ENCODE peak calls at places on chromosomes 2 and 18, in four cellular contexts. J is activated CD4-positive, CD25-positive, alpha-beta regulatory T cell treated with anti-CD3 and anti-CD28 coated beads, Interleukin-2, amount 50 U/mL, for 72 hours; Z is head of caudate nucleus; B is fibroblast of lung. I is an unnamed sample.

GRCh38 chr18:48039769-48040215 is 109.3 kb upstream of the SMAD2 start:
- DNase-seq in J (no peak), Z (no peak), B (no peak), I (no peak)

GRCh38 chr2:130787841-130788240 is 32.5 kb downstream of the AMER3 start:
- DNase-seq in J (no peak), Z (no peak), B (no peak), I (no peak)

GRCh38 chr2:152861349-152861942 is 143.0 kb downstream of the ARL6IP6 start:
- DNase-seq in J (no peak), Z (no peak), B (no peak), I (no peak)

GRCh38 chr18:9971313-9971920 is 57.6 kb downstream of the VAPA start:
- DNase-seq in J (peak; percentile 63), Z (peak; percentile 38), B (peak; percentile 58), I (peak; percentile 70)

GRCh38 chr2:14492920-14493503 is 139.5 kb upstream of the LRATD1 start:
- DNase-seq in J (no peak), Z (no peak), B (peak; percentile 94), I (no peak)

GRCh38 chr2:18831916-18832510 is 242.6 kb upstream of the NT5C1B start:
- DNase-seq in J (no peak), Z (no peak), B (peak; percentile 86), I (no peak)

GRCh38 chr2:75540994-75541393 is 19.7 kb downstream of the EVA1A start:
- DNase-seq in J (no peak), Z (no peak), B (no peak), I (no peak)

GRCh38 chr2:3914243-3914642 is 210.9 kb downstream of the DCDC2C start:
- DNase-seq in J (no peak), Z (no peak), B (no peak), I (no peak)

GRCh38 chr18:11946756-11947155 is 34.6 kb upstream of the IMPA2 start:
- DNase-seq in J (no peak), Z (no peak), B (peak; percentile 66), I (no peak)

GRCh38 chr2:196230051-196230450 is 58.7 kb upstream of the STK17B start:
- DNase-seq in J (peak; percentile 44), Z (no peak), B (no peak), I (no peak)

GRCh38 chr18:25736516-25736915 is 353.9 kb downstream of the SS18 start:
- DNase-seq in J (no peak), Z (no peak), B (peak; percentile 82), I (no peak)

GRCh38 chr18:30940952-30941539 is 101.5 kb downstream of the DSC3 start:
- DNase-seq in J (no peak), Z (no peak), B (no peak), I (no peak)

GRCh38 chr2:174771631-174772491 is 7.6 kb upstream of the CHRNA1 start:
- DNase-seq in J (no peak), Z (peak; percentile 73), B (peak; percentile 77), I (peak; percentile 56)

GRCh38 chr2:75337040-75337439 is 137.7 kb upstream of the TACR1 start:
- DNase-seq in J (no peak), Z (no peak), B (no peak), I (no peak)

GRCh38 chr2:231227309-231228162 is 29.1 kb downstream of the ARMC9 start:
- DNase-seq in J (no peak), Z (peak; percentile 59), B (peak; percentile 66), I (peak; percentile 8)

GRCh38 chr2:187544371-187545080 is 9.7 kb downstream of the TFPI start:
- DNase-seq in J (no peak), Z (no peak), B (peak; percentile 68), I (no peak)

GRCh38 chr2:135373702-135374101 is 157.3 kb downstream of the ZRANB3 start:
- DNase-seq in J (no peak), Z (no peak), B (no peak), I (no peak)

GRCh38 chr2:235541838-235542549 is 48.2 kb downstream of the AGAP1 start:
- DNase-seq in J (no peak), Z (no peak), B (no peak), I (no peak)

I was measured in substantia nigra.